ENCODE peak calls at places on chromosomes 16 and 17, in seven cellular contexts. W, H, G, M, N, X and T are unnamed samples.

GRCh38 chr16:12317856-12318591 is 341.5 kb downstream of the SNX29 start:
- DNase-seq in W (no peak), H (no peak), G (no peak), M (no peak), N (no peak), X (no peak), T (no peak)

GRCh38 chr17:51853857-51854256 is 304.7 kb downstream of the CA10 start:
- DNase-seq in W (no peak), H (no peak), G (no peak), M (no peak), N (no peak), X (no peak), T (no peak)

GRCh38 chr17:43169561-43170139 is 1.4 kb upstream of the NBR1 start:
- DNase-seq in W (peak; percentile 25), H (no peak), G (no peak), M (peak; percentile 15), N (peak; percentile 26), X (no peak), T (peak; percentile 22)

GRCh38 chr17:45149669-45150603 is 1.7 kb downstream of the HEXIM1 start:
- DNase-seq in W (peak; percentile 43), H (no peak), G (peak; percentile 48), M (peak; percentile 61), N (peak; percentile 58), X (peak; percentile 65), T (no peak)

GRCh38 chr16:48099455-48099854 is 56.3 kb downstream of the ABCC12 start:
- DNase-seq in W (no peak), H (no peak), G (no peak), M (no peak), N (peak; percentile 30), X (no peak), T (no peak)

GRCh38 chr17:21513012-21513570 is 136.9 kb downstream of the KCNJ12 start:
- DNase-seq in W (peak; percentile 82), H (peak; percentile 75), G (peak; percentile 89), M (peak; percentile 70), N (peak; percentile 66), X (peak; percentile 86), T (peak; percentile 91)

GRCh38 chr16:24482681-24483202 is 56.6 kb upstream of the RBBP6 start:
- DNase-seq in W (no peak), H (no peak), G (no peak), M (no peak), N (no peak), X (no peak), T (no peak)

GRCh38 chr17:29116652-29117439 is 63.4 kb downstream of the MYO18A start:
- DNase-seq in W (peak; percentile 70), H (peak; percentile 78), G (peak; percentile 78), M (peak; percentile 64), N (peak; percentile 73), X (peak; percentile 86), T (peak; percentile 83)

GRCh38 chr17:45234641-45235040 is 13.0 kb downstream of the FMNL1 start:
- DNase-seq in W (peak; percentile 76), H (no peak), G (peak; percentile 68), M (no peak), N (peak; percentile 57), X (peak; percentile 70), T (peak; percentile 74)

GRCh38 chr17:77901476-77901875 is 57.0 kb upstream of the TNRC6C start:
- DNase-seq in W (no peak), H (no peak), G (no peak), M (no peak), N (no peak), X (no peak), T (no peak)

GRCh38 chr17:1880851-1881630 is 51.2 kb downstream of the RPA1 start:
- DNase-seq in W (no peak), H (no peak), G (no peak), M (no peak), N (no peak), X (no peak), T (no peak)

GRCh38 chr16:65828296-65828695 is 538.2 kb upstream of the CDH5 start:
- DNase-seq in W (no peak), H (no peak), G (no peak), M (no peak), N (no peak), X (no peak), T (no peak)

GRCh38 chr16:6684076-6684673 is 648.5 kb upstream of the RBFOX1 start:
- DNase-seq in W (peak; percentile 35), H (no peak), G (no peak), M (no peak), N (peak; percentile 22), X (no peak), T (no peak)

DNA sequence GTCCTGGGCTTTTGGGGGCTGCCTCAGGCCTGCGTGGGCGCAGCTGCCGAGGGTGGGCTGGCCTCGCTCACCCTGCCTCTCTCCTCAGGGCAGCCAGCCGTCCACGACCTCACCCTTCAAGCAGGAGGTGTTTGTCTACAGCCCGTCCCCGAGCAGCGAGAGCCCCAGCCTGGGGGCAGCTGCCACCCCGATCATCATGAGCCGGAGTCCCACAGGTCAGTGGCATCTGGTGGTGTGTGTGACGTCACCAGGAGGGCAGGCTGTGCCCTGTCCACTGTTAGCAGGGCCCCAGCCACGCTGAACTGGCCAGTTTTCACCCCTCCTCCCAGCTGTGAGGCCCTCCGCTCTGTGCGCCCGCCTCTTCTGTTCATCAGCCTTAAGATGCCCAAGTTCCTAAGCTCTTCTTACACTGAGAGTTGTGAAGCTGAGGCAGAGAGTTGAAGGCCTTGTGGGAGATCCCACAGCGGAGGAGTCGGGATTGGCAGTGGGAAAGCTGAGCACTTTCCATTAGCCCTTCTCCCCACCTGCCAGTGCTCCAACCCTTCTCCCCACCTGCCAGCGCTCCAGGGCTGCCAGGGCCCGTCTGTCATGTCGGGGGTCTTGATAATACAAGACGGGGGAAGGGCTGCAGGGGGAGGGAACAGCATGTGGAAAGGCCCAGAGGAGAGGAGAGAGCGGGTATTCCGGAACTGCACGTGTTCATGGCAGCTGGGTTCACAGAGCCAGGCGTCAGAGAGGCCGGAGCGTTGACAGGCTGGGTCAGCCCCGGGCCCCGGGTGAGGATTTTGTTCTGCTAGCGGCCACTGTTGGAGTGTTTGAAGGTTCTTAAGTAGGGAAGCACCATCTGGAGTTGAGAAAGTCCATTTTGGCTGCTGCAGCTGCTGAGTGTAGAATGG is 36.3 kb downstream of the OR1D5 start:
- DNase-seq in W (no peak), H (no peak), G (no peak), M (no peak), N (no peak), X (no peak), T (no peak)
- TF ChIP-seq CTCF in W (no peak), H (no peak), G (no peak), M (no peak), N (no peak), X (no peak), T (no peak)

GRCh38 chr16:54533856-54534490 is 247.4 kb upstream of the IRX3 start:
- DNase-seq in W (no peak), H (no peak), G (no peak), M (no peak), N (no peak), X (no peak), T (no peak)

GRCh38 chr16:54540525-54541180 is 254.1 kb upstream of the IRX3 start:
- DNase-seq in W (no peak), H (peak; percentile 13), G (no peak), M (no peak), N (no peak), X (no peak), T (no peak)

GRCh38 chr16:54542805-54543504 is 256.4 kb upstream of the IRX3 start:
- DNase-seq in W (no peak), H (no peak), G (no peak), M (no peak), N (no peak), X (no peak), T (no peak)

DNA sequence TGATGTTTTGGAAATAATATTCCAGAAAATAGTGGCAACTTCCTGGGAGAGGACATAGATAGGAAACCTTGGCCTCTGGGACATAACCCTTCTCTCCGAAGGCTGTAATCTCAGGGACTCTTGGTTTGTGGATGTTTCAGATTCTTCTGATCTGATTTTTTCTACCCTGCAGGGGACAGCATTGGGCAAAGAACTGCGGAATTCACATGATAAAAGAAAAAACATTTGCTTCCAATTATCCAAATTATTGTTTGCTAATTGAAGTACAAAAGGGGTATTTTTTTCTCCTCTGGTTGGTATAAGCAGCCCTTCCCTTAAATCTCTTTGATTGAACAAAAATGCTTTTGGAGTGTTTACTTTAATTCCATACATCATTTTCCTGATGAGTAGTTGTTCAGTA is 251.7 kb upstream of the IRX3 start:
- DNase-seq in W (no peak), H (no peak), G (no peak), M (peak; percentile 17), N (no peak), X (no peak), T (no peak)
- TF ChIP-seq CTCF in W (peak; percentile 20), H (peak; percentile 23), G (no peak), M (peak; percentile 28), N (peak; percentile 28), X (no peak), T (no peak)

DNA sequence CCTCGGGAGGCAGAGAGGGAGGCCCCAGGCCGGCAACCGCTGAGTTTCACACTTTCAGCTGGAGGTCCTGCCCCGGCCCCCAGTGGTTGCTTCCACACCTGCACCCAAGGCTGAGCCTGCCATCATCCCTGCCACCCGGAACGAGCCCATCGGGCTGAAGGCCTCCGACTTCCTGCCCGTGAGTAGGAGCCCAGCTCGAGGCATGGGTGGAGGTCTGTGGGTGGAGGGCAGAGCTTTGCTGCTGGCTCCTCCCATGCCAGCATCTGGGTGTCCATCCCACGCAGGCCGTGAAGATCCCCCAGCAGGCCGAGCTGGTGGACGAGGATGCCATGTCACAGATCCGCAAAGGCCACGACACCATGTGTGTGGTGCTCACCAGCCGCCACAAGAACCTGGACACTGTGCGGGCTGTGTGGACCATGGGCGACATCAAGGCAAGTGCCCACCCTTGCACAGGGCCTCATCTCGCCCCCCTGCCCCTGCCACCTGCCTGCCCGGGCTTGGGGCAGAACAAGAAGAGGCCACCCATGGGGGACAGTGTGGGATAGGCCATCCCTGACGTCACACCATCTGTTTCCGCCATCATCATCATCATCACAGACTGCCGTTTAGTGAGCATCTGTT is 19.6 kb downstream of the KATNB1 start:
- DNase-seq in W (no peak), H (no peak), G (no peak), M (no peak), N (peak; percentile 23), X (no peak), T (no peak)
- TF ChIP-seq CTCF in W (no peak), H (peak; percentile 17), G (no peak), M (peak; percentile 4), N (no peak), X (no peak), T (no peak)

GRCh38 chr16:27123795-27124194 is 57.1 kb downstream of the C16orf82 start:
- DNase-seq in W (no peak), H (no peak), G (no peak), M (no peak), N (no peak), X (no peak), T (no peak)
- TF ChIP-seq CTCF in W (no peak), H (no peak), G (no peak), M (no peak), N (no peak), X (no peak), T (no peak)

DNA sequence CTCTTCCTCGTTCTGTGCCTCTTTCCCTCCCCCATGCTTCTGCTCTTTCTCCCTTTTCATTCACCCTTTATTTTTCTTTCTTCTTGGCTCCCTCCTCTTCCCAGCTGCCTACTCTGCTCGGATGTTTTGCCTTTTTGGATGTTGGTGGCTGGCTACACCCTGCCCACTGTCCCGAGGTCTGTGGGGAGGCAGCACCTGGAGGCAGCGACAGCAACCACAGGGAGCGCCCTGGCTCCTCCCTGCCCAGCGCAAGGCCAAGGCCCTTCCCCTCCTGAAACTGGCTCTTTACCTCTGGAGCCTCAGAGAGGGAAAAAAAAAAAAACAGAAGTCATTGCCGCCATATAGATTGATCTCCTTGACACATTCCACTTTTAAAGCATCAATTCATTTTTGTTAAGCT is 20.1 kb downstream of the CLUAP1 start:
- DNase-seq in W (no peak), H (no peak), G (no peak), M (no peak), N (no peak), X (no peak), T (no peak)
- TF ChIP-seq CTCF in W (no peak), H (no peak), G (no peak), M (no peak), N (no peak), X (no peak), T (no peak)